ENCODE peak calls at places on chromosomes 3 and 15, in ten cellular contexts. F, L, C, H, X, M, K, Q, E and U are unnamed samples.

GRCh38 chr15:70121656-70122297 is 24.1 kb upstream of the TLE3 start:
- DNase-seq in K (no peak), H (no peak), M (peak; percentile 52), E (no peak), F (no peak), C (no peak), Q (no peak), L (no peak), X (peak; percentile 97), U (peak; percentile 51)

GRCh38 chr15:33242165-33242564 is 47.7 kb upstream of the FMN1 start:
- DNase-seq in E (no peak), C (peak; percentile 77), Q (peak; percentile 16), F (peak; percentile 74), M (no peak), L (no peak), K (no peak), H (no peak), X (peak; percentile 59), U (no peak)

GRCh38 chr3:51620543-51620942 is 50.5 kb upstream of the TEX264 start:
- DNase-seq in M (no peak), K (no peak), H (no peak), Q (no peak), F (no peak), E (no peak), L (no peak), C (no peak), X (peak; percentile 56), U (no peak)

GRCh38 chr3:191470080-191470479 is 9.1 kb downstream of the PYDC2 start:
- DNase-seq in Q (no peak), X (no peak), C (no peak), K (no peak), H (no peak), F (no peak), E (no peak), M (no peak), L (no peak), U (no peak)

GRCh38 chr3:115814778-115815380 is 191.6 kb downstream of the GAP43 start:
- DNase-seq in L (peak; percentile 64), F (peak; percentile 91), X (peak; percentile 36), C (no peak), M (peak; percentile 80), K (peak; percentile 52), H (peak; percentile 66), Q (peak; percentile 71), E (peak; percentile 71), U (peak; percentile 77)

GRCh38 chr3:127002195-127003174 is 19.6 kb downstream of the PLXNA1 start:
- DNase-seq in K (peak; percentile 55), M (peak; percentile 71), X (peak; percentile 86), E (peak; percentile 93), Q (peak; percentile 70), F (peak; percentile 95), L (no peak), C (no peak), H (no peak), U (peak; percentile 55)

GRCh38 chr15:39595621-39596221 is 14.8 kb downstream of the THBS1 start:
- DNase-seq in L (no peak), Q (no peak), E (no peak), X (no peak), C (no peak), K (no peak), F (no peak), H (no peak), M (no peak), U (peak; percentile 26)

GRCh38 chr3:67531149-67532101 is 123.0 kb downstream of the SUCLG2 start:
- DNase-seq in E (no peak), L (no peak), C (no peak), X (peak; percentile 21), H (no peak), M (no peak), K (no peak), Q (no peak), F (no peak), U (no peak)

GRCh38 chr3:32958509-32958908 is 7.1 kb downstream of the CCR4 start:
- DNase-seq in C (no peak), X (no peak), Q (no peak), H (no peak), F (no peak), K (no peak), L (no peak), M (no peak), E (no peak), U (no peak)

GRCh38 chr3:152376351-152377183 is 107.8 kb downstream of the MBNL1 start:
- DNase-seq in E (no peak), L (no peak), C (no peak), F (no peak), X (peak; percentile 56), H (no peak), K (no peak), Q (no peak), M (no peak), U (peak; percentile 26)
- H3K4me1 ChIP-seq in E (no peaks in the 10 kb centered on the region), L (peaks cover 11% of the 10 kb centered on the region), C (peaks cover 37% of the 10 kb centered on the region), F (peaks cover 4% of the 10 kb centered on the region), X (peaks cover 10% of the 10 kb centered on the region), H (peaks cover 3% of the 10 kb centered on the region), K (peaks cover 22% of the 10 kb centered on the region), Q (no peaks in the 10 kb centered on the region), M (peaks cover 12% of the 10 kb centered on the region), U (peaks cover 6% of the 10 kb centered on the region)

GRCh38 chr3:3015472-3016089 is 94.6 kb downstream of the IL5RA start:
- DNase-seq in X (peak; percentile 3), H (no peak), F (peak; percentile 61), E (peak; percentile 18), L (peak; percentile 15), K (no peak), M (no peak), C (no peak), Q (no peak), U (no peak)
- H3K4me1 ChIP-seq in X (no peaks in the 10 kb centered on the region), H (no peaks in the 10 kb centered on the region), F (peaks cover 40% of the 10 kb centered on the region), E (no peaks in the 10 kb centered on the region), L (no peaks in the 10 kb centered on the region), K (peaks cover 6% of the 10 kb centered on the region), M (no peaks in the 10 kb centered on the region), C (no peaks in the 10 kb centered on the region), Q (peaks cover 1% of the 10 kb centered on the region), U (peaks cover 17% of the 10 kb centered on the region)

GRCh38 chr15:92907229-92907628 is 7.1 kb downstream of the CHD2 start:
- DNase-seq in Q (no peak), K (no peak), C (no peak), X (peak; percentile 51), F (no peak), E (no peak), M (no peak), L (no peak), H (no peak), U (no peak)
- H3K4me1 ChIP-seq in Q (peaks cover 2% of the 10 kb centered on the region), K (peaks cover 46% of the 10 kb centered on the region), C (peaks cover 48% of the 10 kb centered on the region), X (peaks cover 59% of the 10 kb centered on the region), F (peaks cover 39% of the 10 kb centered on the region), E (no peaks in the 10 kb centered on the region), M (peaks cover 56% of the 10 kb centered on the region), L (peaks cover 79% of the 10 kb centered on the region), H (peaks cover 75% of the 10 kb centered on the region), U (peaks cover 36% of the 10 kb centered on the region)

DNA sequence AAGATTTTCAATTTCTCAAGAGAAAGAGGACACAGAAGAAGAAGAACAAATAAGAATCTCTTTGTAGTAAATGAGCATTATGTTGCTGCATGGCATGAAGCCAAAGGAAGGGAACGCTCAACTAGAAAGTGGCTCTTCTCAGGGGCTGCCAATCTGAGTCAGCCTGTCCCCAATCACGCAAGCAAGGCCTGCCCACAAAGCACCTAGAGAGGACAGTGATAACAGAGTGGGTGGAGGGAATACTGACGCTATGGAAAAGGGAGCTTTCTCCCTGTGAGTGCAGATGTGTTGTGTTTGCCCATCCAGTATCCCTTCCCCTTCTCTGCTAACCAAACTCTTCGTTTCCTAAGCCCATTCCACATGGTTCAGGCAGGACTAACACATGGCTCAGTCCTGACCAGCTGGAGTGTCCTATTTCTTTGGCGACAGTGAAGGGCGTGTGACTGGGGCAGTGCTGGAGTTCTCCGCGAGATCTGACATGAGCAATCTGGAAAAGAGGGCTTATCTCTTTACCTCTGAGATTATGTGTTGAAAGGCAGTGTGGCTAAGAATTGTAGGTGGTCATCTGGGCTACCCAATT is 14.2 kb downstream of the FBN1 start:
- DNase-seq in M (no peak), Q (no peak), H (no peak), C (no peak), F (peak; percentile 20), X (no peak), E (no peak), K (no peak), L (no peak), U (no peak)
- H3K4me1 ChIP-seq in M (no peaks in the 10 kb centered on the region), Q (no peaks in the 10 kb centered on the region), H (no peaks in the 10 kb centered on the region), C (peaks cover 14% of the 10 kb centered on the region), F (peaks cover 8% of the 10 kb centered on the region), X (peaks cover 70% of the 10 kb centered on the region), E (no peaks in the 10 kb centered on the region), K (no peaks in the 10 kb centered on the region), L (no peaks in the 10 kb centered on the region), U (no peaks in the 10 kb centered on the region)

GRCh38 chr3:188061133-188061532 is 92.8 kb upstream of the LPP start:
- DNase-seq in L (no peak), E (no peak), Q (no peak), H (peak; percentile 42), M (no peak), K (no peak), C (no peak), F (peak; percentile 17), X (peak; percentile 72), U (peak; percentile 40)
- H3K4me1 ChIP-seq in L (no peaks in the 10 kb centered on the region), E (no peaks in the 10 kb centered on the region), Q (no peaks in the 10 kb centered on the region), H (peaks cover 12% of the 10 kb centered on the region), M (peaks cover 13% of the 10 kb centered on the region), K (peaks cover 23% of the 10 kb centered on the region), C (peaks cover 16% of the 10 kb centered on the region), F (no peaks in the 10 kb centered on the region), X (peaks cover 4% of the 10 kb centered on the region), U (no peaks in the 10 kb centered on the region)

DNA sequence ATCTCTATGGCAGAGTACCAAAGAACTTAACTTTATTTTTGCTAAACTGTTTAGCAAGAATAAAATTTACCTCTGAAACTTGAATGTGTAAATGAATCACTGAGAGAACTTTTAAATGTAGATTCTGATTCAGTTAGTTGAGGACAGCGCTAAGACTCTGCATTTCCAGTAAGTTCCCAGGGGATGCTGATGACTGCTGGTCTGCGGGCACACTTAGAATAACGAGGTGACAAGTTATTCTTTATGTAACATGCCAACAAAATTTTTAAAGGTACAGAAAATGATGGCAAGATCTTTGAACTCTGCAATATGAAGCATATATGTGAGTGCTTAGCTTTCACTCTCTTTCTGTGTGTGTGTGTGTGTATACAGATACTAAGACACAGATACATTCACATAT is 56.4 kb downstream of the TGFBR2 start:
- DNase-seq in H (no peak), M (no peak), F (no peak), L (no peak), K (no peak), X (no peak), Q (no peak), E (no peak), C (no peak), U (no peak)
- H3K4me1 ChIP-seq in H (peaks cover 99% of the 10 kb centered on the region), M (peaks cover 37% of the 10 kb centered on the region), F (peaks cover 71% of the 10 kb centered on the region), L (peaks cover 36% of the 10 kb centered on the region), K (no peaks in the 10 kb centered on the region), X (peaks cover 46% of the 10 kb centered on the region), Q (peaks cover 5% of the 10 kb centered on the region), E (no peaks in the 10 kb centered on the region), C (peaks cover 57% of the 10 kb centered on the region), U (peaks cover 48% of the 10 kb centered on the region)